ENCODE peak calls at places on chromosomes 3 and 15, in seven cellular contexts. E is Peyer's patch, U is sigmoid colon, T is tibial nerve, B is iPS DF 6.9, Q is GM23248, M is heart right ventricle. D is an unnamed sample. For H3K4me1, the result is how much of the 10 kb centered on the place peaks cover.

GRCh38 chr3:49248828-49249227 is 28.2 kb downstream of the C3orf62 start:
- DNase-seq in E (peak), B (no peak), T (no peak), M (no peak), U (peak), Q (peak), D (no peak)

GRCh38 chr3:186789554-186790260 is 6.3 kb downstream of the EIF4A2 start:
- DNase-seq in M (no peak), U (no peak), E (no peak), Q (peak), T (no peak), B (no peak), D (no peak)

GRCh38 chr15:99305761-99306505 is 54.7 kb downstream of the LRRC28 start:
- DNase-seq in B (no peak), Q (peak), E (no peak), T (peak), U (no peak), M (peak), D (no peak)

GRCh38 chr15:41804361-41804760 is 23.5 kb upstream of the JMJD7 start:
- DNase-seq in Q (no peak), U (peak), M (no peak), T (no peak), E (no peak), B (no peak), D (no peak)

GRCh38 chr3:25573386-25574171 is 91.1 kb downstream of the TOP2B start:
- DNase-seq in Q (peak), M (no peak), T (no peak), B (no peak), E (no peak), U (no peak), D (no peak)

GRCh38 chr3:176090727-176091126 is 1106.6 kb downstream of the TBL1XR1 start:
- DNase-seq in Q (no peak), B (no peak), E (no peak), T (no peak), U (no peak), M (no peak), D (no peak)

GRCh38 chr15:25572201-25572600 is 133.4 kb upstream of the UBE3A start:
- DNase-seq in E (no peak), T (no peak), M (no peak), Q (no peak), U (no peak), B (no peak), D (no peak)

GRCh38 chr3:4394048-4394447 is 73.0 kb downstream of the SUMF1 start:
- DNase-seq in E (peak), T (no peak), M (no peak), U (no peak), B (no peak), Q (no peak), D (no peak)

GRCh38 chr15:70030851-70031645 is 66.7 kb downstream of the TLE3 start:
- DNase-seq in B (no peak), M (no peak), E (peak), Q (no peak), T (no peak), U (peak), D (no peak)

GRCh38 chr15:75817151-75817935 is 25.9 kb upstream of the UBE2Q2 start:
- DNase-seq in T (no peak), E (no peak), U (no peak), M (no peak), Q (peak), B (no peak), D (no peak)

DNA sequence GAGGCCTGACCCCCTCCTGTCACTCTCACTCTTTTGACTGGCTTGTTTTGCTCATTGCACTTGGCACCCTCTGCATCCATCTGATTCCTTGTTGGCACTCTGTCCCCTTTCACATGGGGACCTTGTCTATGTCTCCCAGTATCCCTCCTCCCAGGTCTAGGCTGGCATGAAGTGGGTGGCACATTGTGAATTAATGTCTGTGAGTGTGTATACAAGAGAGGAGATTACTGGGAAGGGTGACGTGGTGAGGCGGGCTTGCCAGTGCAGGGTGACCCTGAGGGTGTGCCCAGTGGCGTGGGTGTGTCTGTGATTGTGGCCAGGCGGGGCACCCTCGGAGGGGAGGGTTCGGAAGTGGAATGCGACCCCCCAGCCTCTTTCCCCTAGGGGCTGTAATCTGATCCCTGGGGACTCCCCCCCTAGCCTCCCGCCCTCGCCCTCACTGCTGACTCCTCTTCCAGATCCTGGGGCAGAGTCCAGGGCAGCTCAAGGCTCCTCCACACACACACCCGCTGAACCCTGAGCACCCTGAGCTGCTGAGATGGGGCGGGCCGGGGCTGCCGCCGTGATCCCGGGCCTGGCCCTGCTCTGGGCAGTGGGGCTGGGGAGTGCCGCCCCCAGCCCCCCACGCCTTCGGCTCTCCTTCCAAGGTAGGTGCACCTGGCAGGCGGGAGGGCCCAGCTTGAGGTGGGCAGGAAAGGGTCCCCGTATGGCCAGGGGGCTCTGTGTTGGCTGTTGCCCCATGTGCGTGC is at the start of gene SEMA3B:
- DNase-seq in E (peak), M (peak), B (no peak), Q (peak), T (peak), U (peak), D (peak)
- H3K4me1 ChIP-seq in E (under half), M (half or more), B (under half), Q (under half), T (under half), U (half or more), D (half or more)

GRCh38 chr15:66413555-66413954 is 26.8 kb downstream of the MAP2K1 start:
- DNase-seq in T (no peak), B (no peak), U (no peak), E (no peak), M (no peak), Q (no peak), D (no peak)

GRCh38 chr15:66412213-66412612 is 25.5 kb downstream of the MAP2K1 start:
- DNase-seq in B (no peak), T (no peak), Q (no peak), M (no peak), U (no peak), E (no peak), D (no peak)

GRCh38 chr15:66409565-66410108 is 22.9 kb downstream of the MAP2K1 start:
- DNase-seq in U (no peak), E (no peak), M (no peak), Q (no peak), T (no peak), B (no peak), D (no peak)

GRCh38 chr15:66408690-66409089 is 22.0 kb downstream of the MAP2K1 start:
- DNase-seq in M (no peak), B (no peak), T (no peak), U (no peak), Q (no peak), E (peak), D (no peak)

GRCh38 chr15:66411190-66411589 is 24.5 kb downstream of the MAP2K1 start:
- DNase-seq in T (no peak), M (no peak), Q (no peak), E (no peak), U (no peak), B (no peak), D (no peak)
- H3K4me3 ChIP-seq in T (no peak), M (no peak), Q (no peak), E (no peak), U (no peak), B (no peak), D (no peak)

DNA sequence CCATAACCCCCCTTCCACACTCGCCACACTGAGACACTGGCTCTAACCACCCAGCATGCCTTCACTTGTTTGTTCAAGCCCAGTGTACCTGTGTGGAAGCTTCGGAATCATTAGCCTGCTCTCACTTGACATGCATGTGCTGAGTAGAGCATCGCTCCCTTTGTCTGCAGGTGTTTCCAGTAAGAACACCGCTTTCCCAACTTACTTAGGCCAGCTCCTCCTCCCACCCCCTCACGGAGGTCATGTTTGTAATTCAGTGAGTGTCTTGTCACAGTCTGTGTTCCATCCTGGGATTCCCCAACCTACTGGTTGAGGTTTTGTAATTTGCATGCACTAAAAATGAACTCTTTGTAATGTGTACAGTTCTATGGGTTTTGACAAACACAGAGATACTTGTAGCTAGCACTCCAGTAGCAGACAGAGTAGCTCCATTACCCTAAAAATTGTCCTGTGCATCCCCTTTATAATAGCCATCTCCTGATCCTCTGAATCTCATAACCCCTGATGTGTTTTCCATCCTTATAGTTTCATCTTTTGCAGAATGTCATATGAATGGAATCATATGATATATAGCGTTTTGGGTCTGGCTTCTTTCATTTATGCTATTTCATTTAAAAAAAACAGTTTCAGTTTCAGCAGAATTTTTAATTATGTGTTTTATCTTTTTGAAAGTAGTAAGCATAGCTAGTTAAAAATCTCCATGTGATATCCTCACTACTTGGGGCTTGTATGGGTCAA is 132.5 kb downstream of the KLF13 start:
- DNase-seq in T (no peak), U (no peak), Q (peak), E (peak), B (no peak), M (no peak), D (no peak)
- H3K4me1 ChIP-seq in T (under half), U (under half), Q (under half), E (under half), B (under half), M (under half), D (under half)

GRCh38 chr15:80550219-80550909 is 144.7 kb upstream of the ABHD17C start:
- DNase-seq in U (no peak), E (no peak), B (no peak), M (no peak), T (no peak), Q (peak), D (no peak)
- H3K4me3 ChIP-seq in U (no peak), E (no peak), B (no peak), M (no peak), T (no peak), Q (peak), D (no peak)

GRCh38 chr3:50341996-50342732 is 1.5 kb upstream of the RASSF1 start:
- DNase-seq in M (no peak), Q (no peak), E (no peak), U (no peak), T (no peak), B (no peak), D (no peak)

GRCh38 chr3:50338989-50339388 is 1.6 kb downstream of the RASSF1 start:
- DNase-seq in Q (peak), B (no peak), M (no peak), U (no peak), T (no peak), E (no peak), D (no peak)

GRCh38 chr3:50339485-50340196 is 995 bp downstream of the RASSF1 start:
- DNase-seq in B (no peak), U (no peak), M (no peak), T (no peak), E (no peak), Q (peak), D (no peak)

GRCh38 chr3:50341537-50341936 is 901 bp upstream of the RASSF1 start:
- DNase-seq in Q (no peak), B (no peak), U (no peak), E (no peak), M (no peak), T (no peak), D (no peak)

GRCh38 chr3:50340404-50341329 is at the start of gene RASSF1:
- DNase-seq in T (peak), U (peak), M (peak), Q (peak), B (no peak), E (peak), D (peak)
- H3K4me1 ChIP-seq in T (under half), U (half or more), M (half or more), Q (under half), B (under half), E (under half), D (under half)

GRCh38 chr15:74592222-74592621 is 23.4 kb upstream of the CLK3 start:
- DNase-seq in U (no peak), M (no peak), B (no peak), E (no peak), Q (no peak), T (no peak), D (no peak)

GRCh38 chr15:74585857-74586256 is 29.8 kb upstream of the CLK3 start:
- DNase-seq in T (no peak), Q (no peak), U (no peak), M (no peak), B (no peak), E (no peak), D (no peak)

GRCh38 chr15:74587924-74588323 is 27.7 kb upstream of the CLK3 start:
- DNase-seq in T (no peak), M (no peak), E (no peak), B (no peak), Q (peak), U (no peak), D (no peak)

GRCh38 chr15:74593122-74593521 is 22.5 kb upstream of the CLK3 start:
- DNase-seq in B (no peak), Q (no peak), E (no peak), T (no peak), U (no peak), M (no peak), D (no peak)

DNA sequence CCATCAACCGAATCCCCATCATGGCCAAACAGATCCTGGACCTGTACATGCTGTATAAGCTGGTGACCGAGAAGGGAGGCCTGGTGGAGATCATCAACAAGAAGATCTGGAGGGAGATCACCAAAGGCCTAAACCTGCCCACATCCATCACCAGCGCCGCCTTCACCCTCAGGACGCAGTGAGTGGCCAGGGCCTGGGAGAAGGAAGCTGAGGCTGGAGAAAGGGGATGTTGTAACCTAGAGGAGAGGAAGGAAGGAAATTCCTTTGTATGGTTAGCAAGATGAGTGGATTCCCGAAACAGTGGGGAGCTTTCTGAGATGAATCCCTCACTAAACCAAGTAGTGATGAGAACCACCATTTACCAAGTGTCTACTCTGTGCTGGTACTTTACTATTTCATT is 25.8 kb upstream of the CLK3 start:
- DNase-seq in M (no peak), Q (no peak), U (no peak), E (no peak), B (no peak), T (no peak), D (no peak)
- H3K4me3 ChIP-seq in M (no peak), Q (no peak), U (no peak), E (no peak), B (no peak), T (no peak), D (no peak)

GRCh38 chr3:156814295-156814694 is 11.9 kb upstream of the LEKR1 start:
- DNase-seq in E (peak), T (no peak), B (no peak), Q (no peak), U (no peak), M (no peak), D (no peak)

GRCh38 chr3:156811092-156811862 is 14.9 kb upstream of the LEKR1 start:
- DNase-seq in T (no peak), M (no peak), E (no peak), B (no peak), Q (peak), U (no peak), D (no peak)

GRCh38 chr3:156816091-156816793 is 9.9 kb upstream of the LEKR1 start:
- DNase-seq in M (peak), E (peak), Q (peak), T (no peak), U (peak), B (no peak), D (peak)

GRCh38 chr3:156816794-156817741 is 9.1 kb upstream of the LEKR1 start:
- DNase-seq in E (peak), U (peak), M (peak), Q (peak), B (no peak), T (peak), D (peak)

DNA sequence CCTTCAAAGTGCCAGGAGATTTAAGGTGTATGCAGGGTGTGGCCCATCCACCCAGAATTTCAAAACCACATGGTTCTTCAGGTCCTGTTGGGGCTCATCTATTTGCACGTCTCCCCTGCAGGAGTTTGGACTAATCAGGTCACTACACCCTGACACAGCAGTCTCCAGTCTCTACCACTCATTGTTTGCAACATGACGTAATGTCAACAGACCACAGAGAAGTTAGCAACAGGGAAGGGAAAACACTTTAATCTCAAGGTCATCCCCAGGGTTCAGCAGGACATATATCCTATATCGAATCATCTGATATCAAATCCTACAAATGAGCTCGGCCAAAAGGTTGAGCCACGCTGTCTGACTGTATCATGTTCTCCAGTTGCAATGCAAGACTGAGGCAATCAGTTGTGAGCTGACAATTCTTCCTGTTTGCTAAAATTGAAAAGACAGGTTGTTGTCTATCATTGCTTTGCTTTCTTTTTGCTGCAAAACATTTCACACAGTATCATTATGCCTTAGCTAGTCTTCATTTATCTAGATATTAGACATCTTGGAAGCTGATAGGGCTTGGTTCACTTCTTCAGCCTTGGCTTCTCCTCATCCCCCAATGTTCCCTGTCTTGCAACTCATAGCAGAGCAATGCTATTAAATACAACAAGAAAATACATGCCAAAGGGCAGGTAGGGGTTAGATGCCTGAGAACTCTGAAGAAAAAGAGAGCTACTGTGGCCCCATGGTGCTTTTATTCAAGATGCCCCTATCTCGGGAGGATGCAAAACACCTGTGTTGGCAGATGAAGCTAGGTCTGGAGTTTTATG is 13.4 kb upstream of the LEKR1 start:
- DNase-seq in U (no peak), Q (peak), B (no peak), M (no peak), E (peak), T (no peak), D (peak)
- H3K4me1 ChIP-seq in U (under half), Q (half or more), B (under half), M (under half), E (under half), T (under half), D (under half)

GRCh38 chr3:38039101-38039898 is at the start of gene DLEC1:
- DNase-seq in U (peak), M (peak), T (no peak), B (no peak), Q (no peak), E (peak), D (peak)

GRCh38 chr3:38038447-38038911 is 529 bp upstream of the DLEC1 start:
- DNase-seq in B (no peak), Q (no peak), M (no peak), U (no peak), T (no peak), E (no peak), D (no peak)

GRCh38 chr3:38036906-38037305 is 2.1 kb upstream of the DLEC1 start:
- DNase-seq in M (no peak), T (no peak), E (peak), Q (no peak), U (no peak), B (no peak), D (no peak)

GRCh38 chr3:38040400-38040799 is 1.4 kb downstream of the DLEC1 start:
- DNase-seq in T (no peak), B (no peak), U (no peak), Q (no peak), M (no peak), E (peak), D (no peak)

DNA sequence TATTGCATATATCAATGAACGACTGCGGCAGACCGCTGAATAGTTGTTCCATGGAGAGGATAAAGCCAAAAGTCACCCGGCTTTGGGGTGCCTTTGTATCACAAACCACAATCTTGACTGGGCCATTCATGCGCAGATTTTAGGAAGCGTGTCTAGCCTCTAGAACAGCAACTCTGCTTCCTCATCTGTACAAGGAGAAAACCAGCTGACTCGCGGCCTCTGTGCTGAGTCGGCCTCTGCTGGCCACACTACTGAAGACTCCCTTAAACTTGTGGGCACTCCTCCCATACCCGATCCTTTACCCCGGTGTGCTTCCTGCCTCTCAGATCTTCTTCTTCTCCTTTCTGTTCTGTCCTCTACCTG is 872 bp downstream of the DLEC1 start:
- DNase-seq in Q (peak), E (peak), U (peak), M (peak), T (no peak), B (no peak), D (no peak)
- H3K4me3 ChIP-seq in Q (no peak), E (peak), U (peak), M (peak), T (peak), B (no peak), D (peak)

DNA sequence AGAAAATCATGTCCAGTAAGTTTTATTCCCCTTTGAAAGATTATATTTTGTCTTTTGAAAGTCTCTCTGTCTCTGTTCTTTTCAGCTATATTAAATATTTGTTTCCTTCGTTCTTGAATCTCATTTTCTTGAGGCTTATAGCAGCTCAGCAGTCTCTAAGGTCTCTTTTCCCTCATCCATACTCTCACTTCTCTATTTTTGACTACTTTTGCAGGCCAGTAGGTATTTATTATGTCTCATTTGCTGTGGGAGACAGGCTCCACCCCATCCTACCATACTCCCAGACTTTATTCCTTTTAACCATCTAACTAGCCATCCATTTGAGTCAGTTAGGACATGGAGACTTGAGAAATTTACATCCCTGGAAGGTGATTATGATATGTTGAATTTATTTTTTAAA is 71.0 kb downstream of the FILIP1L start:
- DNase-seq in E (no peak), Q (no peak), U (no peak), M (no peak), B (no peak), T (no peak), D (no peak)
- H3K4me1 ChIP-seq in E (under half), Q (half or more), U (half or more), M (half or more), B (under half), T (under half), D (half or more)

D was measured in Caco-2.